ENCODE peak calls at places on chromosomes 6 and 20, in five cellular contexts. One of them, this sample, is unnamed. For H3K79me2, the result is how much of the 10 kb centered on the place peaks cover.

GRCh38 chr20:12748359-12748994 is 260.3 kb upstream of the SPTLC3 start:
- DNase-seq in HepG2: no peak
- DNase-seq in HCT116: no peak
- DNase-seq in mammary epithelial cell: no peak
- DNase-seq in PC-3: no peak
- DNase-seq in this sample: no peak

GRCh38 chr6:18091382-18091781 is 31.1 kb downstream of the NHLRC1 start:
- DNase-seq in PC-3: no peak
- DNase-seq in mammary epithelial cell: no peak
- DNase-seq in HepG2: no peak
- DNase-seq in HCT116: no peak
- DNase-seq in this sample: no peak

GRCh38 chr6:29665942-29666825 is 9.3 kb downstream of the MOG start:
- DNase-seq in HCT116: no peak
- DNase-seq in mammary epithelial cell: no peak
- DNase-seq in PC-3: no peak
- DNase-seq in HepG2: no peak
- DNase-seq in this sample: no peak

GRCh38 chr6:170292111-170292777 is 1.4 kb upstream of the DLL1 start:
- DNase-seq in HCT116: no peak
- DNase-seq in mammary epithelial cell: no peak
- DNase-seq in PC-3: no peak
- DNase-seq in HepG2: no peak
- DNase-seq in this sample: no peak

GRCh38 chr20:10433014-10433622 is 904 bp downstream of the MKKS start:
- DNase-seq in HepG2: peak
- DNase-seq in PC-3: peak
- DNase-seq in mammary epithelial cell: peak
- DNase-seq in HCT116: no peak
- DNase-seq in this sample: no peak

GRCh38 chr6:136979206-136979605 is 57.1 kb downstream of the SLC35D3 start:
- DNase-seq in HCT116: no peak
- DNase-seq in PC-3: no peak
- DNase-seq in HepG2: no peak
- DNase-seq in mammary epithelial cell: no peak
- DNase-seq in this sample: no peak

GRCh38 chr6:139256087-139256486 is 35.7 kb downstream of the TXLNB start:
- DNase-seq in PC-3: no peak
- DNase-seq in HepG2: no peak
- DNase-seq in HCT116: no peak
- DNase-seq in mammary epithelial cell: no peak
- DNase-seq in this sample: no peak

GRCh38 chr6:53067307-53067706 is 2.1 kb downstream of the FBXO9 start:
- DNase-seq in HepG2: no peak
- DNase-seq in mammary epithelial cell: no peak
- DNase-seq in HCT116: no peak
- DNase-seq in PC-3: no peak
- DNase-seq in this sample: no peak

GRCh38 chr20:46199198-46199597 is 81.1 kb downstream of the CD40 start:
- DNase-seq in HepG2: no peak
- DNase-seq in PC-3: no peak
- DNase-seq in HCT116: no peak
- DNase-seq in mammary epithelial cell: no peak
- DNase-seq in this sample: no peak

GRCh38 chr6:132764370-132764769 is 6.7 kb upstream of the VNN2 start:
- DNase-seq in PC-3: peak
- DNase-seq in HepG2: no peak
- DNase-seq in HCT116: no peak
- DNase-seq in mammary epithelial cell: peak
- DNase-seq in this sample: peak

GRCh38 chr6:150033197-150033771 is 8.0 kb upstream of the RAET1L start:
- DNase-seq in HCT116: no peak
- DNase-seq in PC-3: no peak
- DNase-seq in HepG2: no peak
- DNase-seq in mammary epithelial cell: peak
- DNase-seq in this sample: no peak

GRCh38 chr6:27777126-27777525 is 135.1 kb downstream of the OR2B2 start:
- DNase-seq in PC-3: no peak
- DNase-seq in HepG2: no peak
- DNase-seq in HCT116: no peak
- DNase-seq in mammary epithelial cell: no peak
- DNase-seq in this sample: no peak

GRCh38 chr20:5657190-5657872 is 92.9 kb upstream of the SHLD1 start:
- DNase-seq in HCT116: no peak
- DNase-seq in PC-3: peak
- DNase-seq in HepG2: peak
- DNase-seq in mammary epithelial cell: peak
- DNase-seq in this sample: peak

GRCh38 chr6:79467716-79468115 is 69.5 kb downstream of the LCA5 start:
- DNase-seq in PC-3: no peak
- DNase-seq in HCT116: no peak
- DNase-seq in HepG2: peak
- DNase-seq in mammary epithelial cell: peak
- DNase-seq in this sample: no peak

GRCh38 chr6:5511924-5512323 is 250.6 kb downstream of the FARS2 start:
- DNase-seq in HepG2: no peak
- DNase-seq in mammary epithelial cell: no peak
- DNase-seq in HCT116: no peak
- DNase-seq in PC-3: peak
- DNase-seq in this sample: no peak

GRCh38 chr6:161233986-161234620 is 39.8 kb downstream of the AGPAT4 start:
- DNase-seq in HepG2: no peak
- DNase-seq in HCT116: peak
- DNase-seq in mammary epithelial cell: peak
- DNase-seq in PC-3: peak
- DNase-seq in this sample: peak

GRCh38 chr6:100342830-100343229 is 121.9 kb downstream of the SIM1 start:
- DNase-seq in PC-3: no peak
- DNase-seq in HepG2: no peak
- DNase-seq in HCT116: no peak
- DNase-seq in mammary epithelial cell: no peak
- DNase-seq in this sample: no peak

GRCh38 chr6:119467478-119468081 is 118.0 kb upstream of the MAN1A1 start:
- DNase-seq in mammary epithelial cell: no peak
- DNase-seq in HCT116: no peak
- DNase-seq in HepG2: no peak
- DNase-seq in PC-3: no peak
- DNase-seq in this sample: no peak

GRCh38 chr6:109791301-109791700 is 100.2 kb downstream of the FIG4 start:
- DNase-seq in HCT116: no peak
- DNase-seq in HepG2: no peak
- DNase-seq in mammary epithelial cell: no peak
- DNase-seq in PC-3: peak
- DNase-seq in this sample: no peak

GRCh38 chr6:9307187-9307586 is 871.8 kb upstream of the SLC35B3 start:
- DNase-seq in HepG2: no peak
- DNase-seq in PC-3: no peak
- DNase-seq in mammary epithelial cell: no peak
- DNase-seq in HCT116: no peak
- DNase-seq in this sample: no peak

GRCh38 chr20:53678990-53679596 is 85.5 kb upstream of the ZNF217 start:
- DNase-seq in mammary epithelial cell: no peak
- DNase-seq in HCT116: no peak
- DNase-seq in PC-3: no peak
- DNase-seq in HepG2: peak
- DNase-seq in this sample: no peak

GRCh38 chr6:17054647-17055046 is 47.2 kb upstream of the STMND1 start:
- DNase-seq in mammary epithelial cell: peak
- DNase-seq in PC-3: peak
- DNase-seq in HepG2: no peak
- DNase-seq in HCT116: no peak
- DNase-seq in this sample: peak

GRCh38 chr20:32470025-32470861 is 112.1 kb downstream of the ASXL1 start:
- DNase-seq in PC-3: peak
- DNase-seq in HCT116: peak
- DNase-seq in HepG2: peak
- DNase-seq in mammary epithelial cell: peak
- DNase-seq in this sample: no peak

GRCh38 chr20:47303736-47304135 is 52.8 kb downstream of the ZMYND8 start:
- DNase-seq in PC-3: no peak
- DNase-seq in HepG2: no peak
- DNase-seq in HCT116: no peak
- DNase-seq in mammary epithelial cell: no peak
- DNase-seq in this sample: no peak
- H3K79me2 ChIP-seq in PC-3: under half
- H3K79me2 ChIP-seq in HepG2: half or more
- H3K79me2 ChIP-seq in HCT116: half or more
- H3K79me2 ChIP-seq in mammary epithelial cell: half or more
- H3K79me2 ChIP-seq in this sample: half or more

GRCh38 chr6:87684895-87685654 is 17.0 kb downstream of the AKIRIN2 start:
- DNase-seq in HCT116: no peak
- DNase-seq in HepG2: no peak
- DNase-seq in PC-3: no peak
- DNase-seq in mammary epithelial cell: no peak
- DNase-seq in this sample: no peak
- H3K79me2 ChIP-seq in HCT116: half or more
- H3K79me2 ChIP-seq in HepG2: half or more
- H3K79me2 ChIP-seq in PC-3: half or more
- H3K79me2 ChIP-seq in mammary epithelial cell: half or more
- H3K79me2 ChIP-seq in this sample: half or more

GRCh38 chr6:25344827-25345226 is 65.7 kb downstream of the CARMIL1 start:
- DNase-seq in HepG2: no peak
- DNase-seq in PC-3: no peak
- DNase-seq in HCT116: no peak
- DNase-seq in mammary epithelial cell: no peak
- DNase-seq in this sample: no peak
- H3K79me2 ChIP-seq in HepG2: under half
- H3K79me2 ChIP-seq in PC-3: under half
- H3K79me2 ChIP-seq in HCT116: under half
- H3K79me2 ChIP-seq in mammary epithelial cell: half or more
- H3K79me2 ChIP-seq in this sample: under half

GRCh38 chr6:36862848-36863382 is 11.7 kb downstream of the PPIL1 start:
- DNase-seq in HepG2: no peak
- DNase-seq in mammary epithelial cell: no peak
- DNase-seq in HCT116: no peak
- DNase-seq in PC-3: no peak
- DNase-seq in this sample: no peak
- H3K79me2 ChIP-seq in HepG2: half or more
- H3K79me2 ChIP-seq in mammary epithelial cell: half or more
- H3K79me2 ChIP-seq in HCT116: half or more
- H3K79me2 ChIP-seq in PC-3: half or more
- H3K79me2 ChIP-seq in this sample: under half

GRCh38 chr6:39218868-39219567 is 10.3 kb downstream of the KCNK5 start:
- DNase-seq in HCT116: no peak
- DNase-seq in HepG2: no peak
- DNase-seq in PC-3: no peak
- DNase-seq in mammary epithelial cell: no peak
- DNase-seq in this sample: no peak
- H3K79me2 ChIP-seq in HCT116: half or more
- H3K79me2 ChIP-seq in HepG2: under half
- H3K79me2 ChIP-seq in PC-3: under half
- H3K79me2 ChIP-seq in mammary epithelial cell: under half
- H3K79me2 ChIP-seq in this sample: under half

GRCh38 chr20:33840759-33841438 is 29.8 kb downstream of the CHMP4B start:
- DNase-seq in HepG2: no peak
- DNase-seq in HCT116: no peak
- DNase-seq in PC-3: no peak
- DNase-seq in mammary epithelial cell: no peak
- DNase-seq in this sample: no peak
- H3K79me2 ChIP-seq in HepG2: half or more
- H3K79me2 ChIP-seq in HCT116: half or more
- H3K79me2 ChIP-seq in PC-3: half or more
- H3K79me2 ChIP-seq in mammary epithelial cell: half or more
- H3K79me2 ChIP-seq in this sample: half or more

DNA sequence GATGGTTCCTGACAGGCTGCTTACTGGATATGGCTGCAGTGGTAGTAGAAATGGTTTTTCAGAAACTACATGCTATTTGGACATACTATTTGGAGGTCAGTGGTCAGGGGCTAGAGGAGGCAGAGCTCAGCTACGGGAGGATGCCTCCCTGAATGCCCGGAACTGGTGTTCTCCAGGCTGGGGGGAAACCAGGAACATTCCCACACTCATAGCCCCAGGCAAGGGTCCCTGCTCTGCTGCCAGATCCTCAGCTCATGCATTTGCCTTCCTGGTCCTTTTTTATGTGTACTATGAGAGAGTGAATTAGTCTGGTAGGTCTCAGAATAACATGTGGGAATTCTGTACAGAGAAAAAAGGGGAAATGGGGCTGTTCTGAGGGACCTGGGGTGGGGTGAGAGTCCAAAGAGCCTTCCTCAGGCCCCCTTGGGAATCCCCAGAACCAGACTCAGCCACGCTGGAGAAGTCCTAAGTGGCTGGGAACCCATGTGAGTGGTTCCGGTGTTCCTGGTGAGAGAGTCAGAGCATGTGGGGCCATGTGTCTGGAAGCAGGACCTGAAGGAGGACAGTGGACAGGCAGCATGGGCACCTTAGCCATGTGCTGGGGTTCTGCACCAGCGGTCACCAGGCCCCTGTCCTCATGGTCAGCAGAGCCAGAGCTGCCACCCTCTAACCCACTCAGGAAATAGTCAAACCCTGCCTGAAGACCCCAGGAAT is 58.0 kb upstream of the MYL9 start:
- DNase-seq in HepG2: no peak
- DNase-seq in mammary epithelial cell: no peak
- DNase-seq in PC-3: no peak
- DNase-seq in HCT116: no peak
- DNase-seq in this sample: no peak
- H3K79me2 ChIP-seq in HepG2: under half
- H3K79me2 ChIP-seq in mammary epithelial cell: half or more
- H3K79me2 ChIP-seq in PC-3: half or more
- H3K79me2 ChIP-seq in HCT116: under half
- H3K79me2 ChIP-seq in this sample: half or more

GRCh38 chr6:7818480-7819165 is 92.0 kb downstream of the TXNDC5 start:
- DNase-seq in HCT116: no peak
- DNase-seq in HepG2: no peak
- DNase-seq in mammary epithelial cell: no peak
- DNase-seq in PC-3: no peak
- DNase-seq in this sample: no peak
- H3K79me2 ChIP-seq in HCT116: under half
- H3K79me2 ChIP-seq in HepG2: under half
- H3K79me2 ChIP-seq in mammary epithelial cell: under half
- H3K79me2 ChIP-seq in PC-3: under half
- H3K79me2 ChIP-seq in this sample: under half

GRCh38 chr6:168953461-168953860 is 300.2 kb downstream of the THBS2 start:
- DNase-seq in PC-3: no peak
- DNase-seq in HepG2: no peak
- DNase-seq in mammary epithelial cell: no peak
- DNase-seq in HCT116: no peak
- DNase-seq in this sample: no peak
- H3K79me2 ChIP-seq in PC-3: under half
- H3K79me2 ChIP-seq in HepG2: under half
- H3K79me2 ChIP-seq in mammary epithelial cell: under half
- H3K79me2 ChIP-seq in HCT116: under half
- H3K79me2 ChIP-seq in this sample: under half

DNA sequence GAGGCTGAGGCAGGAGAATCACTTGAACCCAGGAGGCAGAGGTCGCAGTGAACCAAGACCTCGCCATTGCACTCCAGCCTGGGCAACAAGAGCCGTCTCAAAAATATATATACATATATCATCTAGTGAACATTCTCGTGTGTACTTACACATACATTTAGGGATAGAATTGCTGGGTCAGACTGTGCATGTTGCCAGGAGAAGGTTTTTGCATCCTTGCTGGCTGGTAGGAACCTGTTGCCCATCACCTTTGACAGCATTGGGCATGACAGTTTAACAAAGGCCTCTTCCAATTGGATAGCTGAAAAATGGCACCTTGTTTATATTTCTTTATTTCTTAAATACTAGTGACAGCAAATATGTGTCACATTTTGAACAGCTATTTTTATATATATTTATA is 5.4 kb downstream of the AAR2 start:
- DNase-seq in PC-3: no peak
- DNase-seq in HepG2: no peak
- DNase-seq in HCT116: no peak
- DNase-seq in mammary epithelial cell: no peak
- DNase-seq in this sample: no peak
- H3K79me2 ChIP-seq in PC-3: half or more
- H3K79me2 ChIP-seq in HepG2: under half
- H3K79me2 ChIP-seq in HCT116: half or more
- H3K79me2 ChIP-seq in mammary epithelial cell: half or more
- H3K79me2 ChIP-seq in this sample: half or more

This sample was measured in keratinocyte.